ENCODE peak calls at places on chromosome 3, in nine cellular contexts. V is OCI-LY7; A is activated CD8-positive, alpha-beta memory T cell treated with anti-CD3 and anti-CD28 coated beads, Interleukin-2, amount 50 U/mL, for 4 hours; B is skeletal muscle cell; D is naive B cell; P is Panc1; C is right cardiac atrium; W is HTR-8/SVneo; T is effector CD4-positive, alpha-beta T cell. S is an unnamed sample.

GRCh38 chr3:80550154-80550553 is 782.4 kb upstream of the ROBO1 start:
- DNase-seq in V (no peak), A (no peak), B (no peak), D (no peak), P (no peak), C (no peak), W (no peak), T (no peak), S (no peak)

GRCh38 chr3:127959873-127960272 is 44.8 kb downstream of the KBTBD12 start:
- DNase-seq in V (no peak), A (no peak), B (no peak), D (no peak), P (no peak), C (no peak), W (peak), T (no peak), S (peak)

GRCh38 chr3:15102833-15103232 is 3.9 kb upstream of the RBSN start:
- DNase-seq in V (no peak), A (no peak), B (no peak), D (no peak), P (no peak), C (no peak), W (no peak), T (no peak), S (no peak)

GRCh38 chr3:187836848-187837770 is 91.8 kb upstream of the BCL6 start:
- DNase-seq in V (no peak), A (no peak), B (peak), D (no peak), P (no peak), C (no peak), W (no peak), T (no peak), S (no peak)

GRCh38 chr3:141629950-141630349 is 108.1 kb upstream of the RNF7 start:
- DNase-seq in V (no peak), A (no peak), B (no peak), D (no peak), P (no peak), C (no peak), W (no peak), T (no peak), S (no peak)

GRCh38 chr3:194323785-194324735 is 27.1 kb downstream of the CPN2 start:
- DNase-seq in V (no peak), A (peak), B (peak), D (no peak), P (peak), C (peak), W (peak), T (no peak), S (peak)

GRCh38 chr3:48957006-48957705 is 32.9 kb upstream of the P4HTM start:
- DNase-seq in V (no peak), A (no peak), B (no peak), D (no peak), P (no peak), C (no peak), W (no peak), T (no peak), S (no peak)

GRCh38 chr3:130699765-130700164 is 46.9 kb downstream of the PIK3R4 start:
- DNase-seq in V (peak), A (no peak), B (no peak), D (peak), P (no peak), C (no peak), W (peak), T (no peak), S (peak)

GRCh38 chr3:184583345-184584000 is 21.9 kb downstream of the EPHB3 start:
- DNase-seq in V (no peak), A (no peak), B (no peak), D (no peak), P (no peak), C (peak), W (no peak), T (no peak), S (no peak)

GRCh38 chr3:111284485-111285187 is 213.0 kb downstream of the NECTIN3 start:
- DNase-seq in V (no peak), A (no peak), B (no peak), D (no peak), P (no peak), C (no peak), W (no peak), T (no peak), S (no peak)

GRCh38 chr3:141063831-141064230 is 12.7 kb downstream of the SPSB4 start:
- DNase-seq in V (no peak), A (no peak), B (no peak), D (no peak), P (no peak), C (no peak), W (no peak), T (no peak), S (no peak)

GRCh38 chr3:141659821-141660597 is 78.1 kb upstream of the RNF7 start:
- DNase-seq in V (no peak), A (no peak), B (no peak), D (no peak), P (no peak), C (peak), W (peak), T (no peak), S (peak)

GRCh38 chr3:71504250-71505036 is 79.1 kb downstream of the FOXP1 start:
- DNase-seq in V (no peak), A (peak), B (peak), D (no peak), P (no peak), C (no peak), W (peak), T (peak), S (no peak)

GRCh38 chr3:25854635-25855034 is 64.7 kb downstream of the OXSM start:
- DNase-seq in V (no peak), A (no peak), B (no peak), D (no peak), P (no peak), C (no peak), W (peak), T (no peak), S (no peak)

GRCh38 chr3:131749826-131750225 is 247.1 kb upstream of the MRPL3 start:
- DNase-seq in V (no peak), A (no peak), B (no peak), D (no peak), P (no peak), C (no peak), W (no peak), T (no peak), S (no peak)

GRCh38 chr3:150096700-150097587 is 126.2 kb upstream of the PFN2 start:
- DNase-seq in V (no peak), A (no peak), B (no peak), D (no peak), P (no peak), C (no peak), W (no peak), T (no peak), S (no peak)

GRCh38 chr3:132721479-132722164 is 587 bp downstream of the NPHP3 start:
- DNase-seq in V (no peak), A (no peak), B (peak), D (no peak), P (no peak), C (peak), W (peak), T (no peak), S (no peak)

GRCh38 chr3:66035763-66036477 is 2.8 kb downstream of the MAGI1 start:
- DNase-seq in V (no peak), A (no peak), B (no peak), D (no peak), P (no peak), C (no peak), W (no peak), T (no peak), S (no peak)

GRCh38 chr3:134367869-134368750 is 6.1 kb downstream of the AMOTL2 start:
- DNase-seq in V (no peak), A (no peak), B (no peak), D (no peak), P (no peak), C (peak), W (no peak), T (no peak), S (no peak)

GRCh38 chr3:48034000-48034516 is 17.8 kb upstream of the MAP4 start:
- DNase-seq in V (no peak), A (no peak), B (peak), D (no peak), P (no peak), C (no peak), W (peak), T (no peak), S (peak)

GRCh38 chr3:72395654-72396415 is 452.4 kb downstream of the SHQ1 start:
- DNase-seq in V (no peak), A (no peak), B (no peak), D (no peak), P (no peak), C (no peak), W (no peak), T (no peak), S (no peak)

GRCh38 chr3:9125278-9125951 is 124.0 kb downstream of the SRGAP3 start:
- DNase-seq in V (no peak), A (no peak), B (no peak), D (no peak), P (no peak), C (no peak), W (no peak), T (no peak), S (no peak)

GRCh38 chr3:103308921-103309320 is 874.1 kb downstream of the ZPLD1 start:
- DNase-seq in V (no peak), A (no peak), B (no peak), D (no peak), P (no peak), C (no peak), W (no peak), T (no peak), S (no peak)

GRCh38 chr3:141796436-141797166 is 33.4 kb downstream of the GRK7 start:
- DNase-seq in V (peak), A (peak), B (peak), D (peak), P (no peak), C (no peak), W (no peak), T (peak), S (peak)

GRCh38 chr3:131608296-131608695 is 105.5 kb upstream of the MRPL3 start:
- DNase-seq in V (no peak), A (no peak), B (no peak), D (no peak), P (no peak), C (no peak), W (no peak), T (no peak), S (no peak)

GRCh38 chr3:119175869-119176756 is 2.7 kb downstream of the UPK1B start:
- DNase-seq in V (no peak), A (no peak), B (peak), D (no peak), P (peak), C (no peak), W (no peak), T (no peak), S (no peak)

GRCh38 chr3:142315083-142315482 is 89.7 kb upstream of the GK5 start:
- DNase-seq in V (no peak), A (no peak), B (peak), D (no peak), P (no peak), C (no peak), W (peak), T (no peak), S (no peak)

GRCh38 chr3:148654433-148654832 is 43.3 kb upstream of the AGTR1 start:
- DNase-seq in V (no peak), A (no peak), B (no peak), D (no peak), P (no peak), C (no peak), W (no peak), T (no peak), S (no peak)

GRCh38 chr3:139120336-139120971 is 75.8 kb upstream of the PRR23C start:
- DNase-seq in V (no peak), A (no peak), B (peak), D (no peak), P (no peak), C (no peak), W (peak), T (no peak), S (no peak)

GRCh38 chr3:177249203-177249602 is 51.9 kb upstream of the TBL1XR1 start:
- DNase-seq in V (no peak), A (no peak), B (no peak), D (no peak), P (no peak), C (no peak), W (no peak), T (no peak), S (no peak)

GRCh38 chr3:54188176-54188791 is 65.9 kb downstream of the CACNA2D3 start:
- DNase-seq in V (peak), A (no peak), B (peak), D (peak), P (no peak), C (no peak), W (peak), T (no peak), S (peak)

GRCh38 chr3:66041116-66041515 is 2.4 kb upstream of the MAGI1 start:
- DNase-seq in V (no peak), A (no peak), B (no peak), D (no peak), P (no peak), C (no peak), W (no peak), T (no peak), S (no peak)

GRCh38 chr3:122730240-122730639 is 49.6 kb downstream of the PARP14 start:
- DNase-seq in V (peak), A (no peak), B (no peak), D (no peak), P (no peak), C (no peak), W (no peak), T (no peak), S (no peak)

GRCh38 chr3:123781571-123782275 is 102.4 kb downstream of the MYLK start:
- DNase-seq in V (no peak), A (no peak), B (no peak), D (no peak), P (no peak), C (no peak), W (no peak), T (no peak), S (no peak)

GRCh38 chr3:36904641-36905040 is 40.2 kb downstream of the TRANK1 start:
- DNase-seq in V (no peak), A (no peak), B (no peak), D (no peak), P (no peak), C (no peak), W (peak), T (no peak), S (peak)

S was measured in GM13976.